ENCODE peak calls at places on chromosomes 2 and 18, in nine cellular contexts. R is HepG2, I is thyroid gland, S is suprapubic skin, D is uterus, B is esophagus squamous epithelium, A is Peyer's patch, Y is adrenal gland, J is body of pancreas. W is an unnamed sample. For H3K4me1, the result is how much of the 10 kb centered on the place peaks cover.

GRCh38 chr2:126535408-126535807 is 120.5 kb upstream of the GYPC start:
- DNase-seq in R (no peak), I (no peak), S (no peak), D (no peak), B (no peak), A (no peak), Y (no peak), J (no peak), W (no peak)

GRCh38 chr18:46621871-46622270 is 35.1 kb downstream of the LOXHD1 start:
- DNase-seq in R (no peak), I (no peak), S (no peak), D (no peak), B (no peak), A (no peak), Y (no peak), J (no peak), W (no peak)

GRCh38 chr2:54888146-54888545 is 162.1 kb downstream of the RTN4 start:
- DNase-seq in R (no peak), I (no peak), S (no peak), D (no peak), B (no peak), A (no peak), Y (no peak), J (no peak), W (no peak)

GRCh38 chr2:45458909-45459563 is 152.0 kb downstream of the SRBD1 start:
- DNase-seq in R (peak), I (peak), S (no peak), D (peak), B (no peak), A (peak), Y (peak), J (peak), W (no peak)

GRCh38 chr18:32576296-32576916 is 105.7 kb upstream of the GAREM1 start:
- DNase-seq in R (peak), I (peak), S (no peak), D (no peak), B (no peak), A (no peak), Y (no peak), J (no peak), W (peak)

GRCh38 chr18:24982831-24983230 is 369.1 kb downstream of the ZNF521 start:
- DNase-seq in R (no peak), I (no peak), S (no peak), D (no peak), B (no peak), A (no peak), Y (no peak), J (no peak), W (no peak)

GRCh38 chr2:161373939-161374338 is 42.2 kb upstream of the TBR1 start:
- DNase-seq in R (no peak), I (no peak), S (no peak), D (no peak), B (no peak), A (no peak), Y (no peak), J (no peak), W (no peak)

GRCh38 chr2:27431395-27431794 is 3.0 kb downstream of the NRBP1 start:
- DNase-seq in R (peak), I (no peak), S (no peak), D (no peak), B (no peak), A (no peak), Y (no peak), J (no peak), W (no peak)

GRCh38 chr2:135994281-135994680 is 8.9 kb upstream of the DARS1 start:
- DNase-seq in R (no peak), I (no peak), S (no peak), D (no peak), B (no peak), A (no peak), Y (no peak), J (no peak), W (no peak)

GRCh38 chr2:197822333-197822732 is 17.9 kb downstream of the PLCL1 start:
- DNase-seq in R (no peak), I (no peak), S (no peak), D (no peak), B (no peak), A (no peak), Y (no peak), J (no peak), W (no peak)

GRCh38 chr2:114022360-114023085 is 132.6 kb downstream of the ACTR3 start:
- DNase-seq in R (peak), I (no peak), S (no peak), D (no peak), B (no peak), A (no peak), Y (no peak), J (no peak), W (no peak)

GRCh38 chr2:217371681-217372297 is 511.9 kb upstream of the TNP1 start:
- DNase-seq in R (peak), I (peak), S (no peak), D (no peak), B (no peak), A (no peak), Y (no peak), J (peak), W (no peak)

GRCh38 chr2:240922982-240923537 is 16.9 kb downstream of the CROCC2 start:
- DNase-seq in R (no peak), I (no peak), S (peak), D (peak), B (no peak), A (peak), Y (peak), J (peak), W (peak)

GRCh38 chr2:68466361-68466777 is 725 bp downstream of the FBXO48 start:
- DNase-seq in R (peak), I (no peak), S (no peak), D (no peak), B (no peak), A (peak), Y (peak), J (no peak), W (peak)

GRCh38 chr2:223835701-223836532 is 1.5 kb downstream of the AP1S3 start:
- DNase-seq in R (no peak), I (no peak), S (no peak), D (no peak), B (no peak), A (peak), Y (no peak), J (peak), W (no peak)

GRCh38 chr2:99365661-99366060 is 28.5 kb downstream of the EIF5B start:
- DNase-seq in R (no peak), I (no peak), S (no peak), D (no peak), B (no peak), A (no peak), Y (no peak), J (no peak), W (no peak)

GRCh38 chr18:62070306-62070705 is 116.5 kb downstream of the PIGN start:
- DNase-seq in R (no peak), I (no peak), S (no peak), D (no peak), B (no peak), A (no peak), Y (no peak), J (no peak), W (no peak)

GRCh38 chr2:173958198-173958846 is 6.9 kb downstream of the SP3 start:
- DNase-seq in R (peak), I (no peak), S (no peak), D (no peak), B (no peak), A (no peak), Y (no peak), J (no peak), W (no peak)

GRCh38 chr18:48827321-48828200 is 123.2 kb downstream of the SMAD7 start:
- DNase-seq in R (no peak), I (peak), S (peak), D (peak), B (no peak), A (peak), Y (peak), J (no peak), W (no peak)

GRCh38 chr18:56298935-56299334 is 339.5 kb downstream of the TXNL1 start:
- DNase-seq in R (no peak), I (no peak), S (no peak), D (no peak), B (no peak), A (no peak), Y (no peak), J (peak), W (no peak)

GRCh38 chr18:45777393-45777792 is 48.1 kb upstream of the SIGLEC15 start:
- DNase-seq in R (no peak), I (no peak), S (no peak), D (no peak), B (no peak), A (no peak), Y (no peak), J (no peak), W (no peak)

GRCh38 chr2:43169987-43170732 is 56.2 kb downstream of the ZFP36L2 start:
- DNase-seq in R (no peak), I (no peak), S (no peak), D (no peak), B (no peak), A (peak), Y (no peak), J (peak), W (no peak)

GRCh38 chr2:148048475-148049221 is 27.8 kb downstream of the MBD5 start:
- DNase-seq in R (no peak), I (no peak), S (no peak), D (no peak), B (no peak), A (no peak), Y (no peak), J (no peak), W (no peak)

GRCh38 chr2:128395640-128396499 is 77.2 kb upstream of the HS6ST1 start:
- DNase-seq in R (no peak), I (peak), S (no peak), D (no peak), B (no peak), A (peak), Y (peak), J (no peak), W (no peak)

GRCh38 chr2:135694711-135695110 is 46.9 kb upstream of the UBXN4 start:
- DNase-seq in R (no peak), I (no peak), S (no peak), D (no peak), B (no peak), A (no peak), Y (no peak), J (no peak), W (no peak)

GRCh38 chr2:2291500-2292260 is 39.4 kb downstream of the MYT1L start:
- DNase-seq in R (no peak), I (peak), S (no peak), D (no peak), B (no peak), A (no peak), Y (no peak), J (peak), W (peak)

GRCh38 chr2:128630974-128631697 is 312.5 kb upstream of the HS6ST1 start:
- DNase-seq in R (no peak), I (no peak), S (peak), D (no peak), B (no peak), A (peak), Y (no peak), J (no peak), W (no peak)

GRCh38 chr2:201257381-201257940 is 2.9 kb upstream of the CASP8 start:
- DNase-seq in R (no peak), I (peak), S (no peak), D (no peak), B (peak), A (peak), Y (no peak), J (peak), W (no peak)
- H3K4me1 ChIP-seq in R (half or more), I (under half), S (half or more), D (under half), B (under half), A (under half), Y (under half), J (under half), W (under half)

DNA sequence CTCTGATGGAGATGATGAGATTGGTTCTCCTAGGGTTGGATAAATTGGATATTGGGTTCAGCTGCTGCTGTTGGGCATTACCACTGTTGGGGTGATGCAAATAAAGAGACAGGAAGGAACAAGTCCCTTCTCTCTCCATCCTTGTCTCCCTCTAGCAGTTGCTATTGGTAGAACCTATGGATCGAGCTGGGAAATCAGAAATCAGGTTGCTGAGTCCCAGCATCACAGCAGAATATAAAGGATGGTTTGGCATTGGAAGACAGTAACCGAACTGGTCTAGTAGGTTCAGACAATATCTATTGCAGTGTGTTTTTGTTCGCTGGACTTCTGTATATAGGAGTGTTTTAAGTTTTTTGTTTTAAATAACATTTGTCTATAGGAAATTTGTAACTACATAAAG is 8.1 kb downstream of the WDR43 start:
- DNase-seq in R (no peak), I (no peak), S (no peak), D (no peak), B (no peak), A (no peak), Y (no peak), J (no peak), W (no peak)
- TF ChIP-seq POLR2A in R (no peak), I (no peak), S (no peak), D (no peak), B (no peak), A (no peak), Y (no peak), J (no peak), W (no peak)

GRCh38 chr2:144470334-144470733 is 49.6 kb downstream of the ZEB2 start:
- DNase-seq in R (no peak), I (no peak), S (no peak), D (no peak), B (no peak), A (no peak), Y (no peak), J (no peak), W (no peak)

GRCh38 chr2:144470819-144471218 is 49.1 kb downstream of the ZEB2 start:
- DNase-seq in R (no peak), I (no peak), S (no peak), D (no peak), B (no peak), A (no peak), Y (no peak), J (no peak), W (no peak)

GRCh38 chr2:144472911-144473310 is 47.0 kb downstream of the ZEB2 start:
- DNase-seq in R (no peak), I (no peak), S (no peak), D (no peak), B (no peak), A (no peak), Y (no peak), J (no peak), W (no peak)

GRCh38 chr2:144471316-144472045 is 48.4 kb downstream of the ZEB2 start:
- DNase-seq in R (no peak), I (no peak), S (no peak), D (no peak), B (no peak), A (no peak), Y (no peak), J (no peak), W (no peak)

DNA sequence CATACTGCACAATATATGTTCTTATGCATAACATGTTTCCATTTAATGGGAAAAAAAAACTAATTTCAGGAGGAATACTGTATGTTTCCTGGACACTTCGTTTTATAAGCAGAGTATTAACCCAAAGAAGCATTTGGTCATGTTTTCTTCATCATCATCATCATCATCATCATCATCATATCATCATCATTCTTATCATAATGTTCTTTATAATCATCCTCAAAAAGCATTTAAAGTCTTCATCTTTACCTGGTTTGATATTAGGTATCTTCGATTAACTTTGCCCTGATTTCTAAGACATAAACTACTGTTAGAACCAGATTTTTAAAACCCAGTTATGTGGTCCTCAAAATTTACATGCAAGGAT is 47.9 kb downstream of the ZEB2 start:
- DNase-seq in R (no peak), I (no peak), S (no peak), D (no peak), B (no peak), A (no peak), Y (no peak), J (no peak), W (no peak)
- H3K4me3 ChIP-seq in R (no peak), I (no peak), S (no peak), D (no peak), B (no peak), A (no peak), Y (no peak), J (no peak), W (no peak)

DNA sequence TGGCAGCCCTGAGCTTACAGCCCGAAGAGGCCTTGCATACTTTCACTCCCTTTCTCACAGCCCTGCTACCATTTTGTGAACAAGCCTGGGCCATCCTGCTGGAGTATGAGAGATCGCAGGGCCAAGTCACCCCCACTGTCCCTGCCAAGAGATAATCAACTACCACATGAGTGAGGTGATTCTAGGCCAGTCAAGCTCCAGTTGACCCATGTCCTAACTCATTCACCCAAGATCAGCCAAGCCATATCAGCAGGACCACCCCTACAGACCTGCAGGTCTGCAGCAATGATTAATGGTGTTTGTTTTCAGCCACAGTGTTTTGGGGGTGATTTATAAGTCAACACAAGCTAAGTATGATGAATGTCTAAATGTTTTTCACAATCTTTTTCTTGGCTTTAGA is 92.7 kb upstream of the CDC42EP3 start:
- DNase-seq in R (no peak), I (no peak), S (no peak), D (no peak), B (no peak), A (no peak), Y (no peak), J (no peak), W (no peak)
- H3K4me1 ChIP-seq in R (under half), I (under half), S (under half), D (under half), B (under half), A (under half), Y (under half), J (under half), W (under half)

GRCh38 chr18:35497334-35498197 is at the start of gene INO80C:
- DNase-seq in R (peak), I (peak), S (peak), D (peak), B (peak), A (peak), Y (peak), J (peak), W (peak)
- TF ChIP-seq POLR2A in R (peak), I (peak), S (peak), D (peak), B (peak), A (peak), Y (peak), J (peak), W (peak)

GRCh38 chr2:227876536-227876882 is 5.1 kb downstream of the DAW1 start:
- DNase-seq in R (no peak), I (no peak), S (no peak), D (no peak), B (no peak), A (no peak), Y (no peak), J (no peak), W (no peak)

GRCh38 chr2:227880460-227880859 is 9.0 kb downstream of the DAW1 start:
- DNase-seq in R (no peak), I (no peak), S (no peak), D (no peak), B (no peak), A (no peak), Y (no peak), J (no peak), W (no peak)

GRCh38 chr2:227877359-227878309 is 6.2 kb downstream of the DAW1 start:
- DNase-seq in R (no peak), I (no peak), S (no peak), D (no peak), B (no peak), A (no peak), Y (no peak), J (no peak), W (no peak)

GRCh38 chr2:227884511-227884947 is 13.1 kb downstream of the DAW1 start:
- DNase-seq in R (peak), I (peak), S (no peak), D (no peak), B (no peak), A (peak), Y (peak), J (peak), W (peak)

DNA sequence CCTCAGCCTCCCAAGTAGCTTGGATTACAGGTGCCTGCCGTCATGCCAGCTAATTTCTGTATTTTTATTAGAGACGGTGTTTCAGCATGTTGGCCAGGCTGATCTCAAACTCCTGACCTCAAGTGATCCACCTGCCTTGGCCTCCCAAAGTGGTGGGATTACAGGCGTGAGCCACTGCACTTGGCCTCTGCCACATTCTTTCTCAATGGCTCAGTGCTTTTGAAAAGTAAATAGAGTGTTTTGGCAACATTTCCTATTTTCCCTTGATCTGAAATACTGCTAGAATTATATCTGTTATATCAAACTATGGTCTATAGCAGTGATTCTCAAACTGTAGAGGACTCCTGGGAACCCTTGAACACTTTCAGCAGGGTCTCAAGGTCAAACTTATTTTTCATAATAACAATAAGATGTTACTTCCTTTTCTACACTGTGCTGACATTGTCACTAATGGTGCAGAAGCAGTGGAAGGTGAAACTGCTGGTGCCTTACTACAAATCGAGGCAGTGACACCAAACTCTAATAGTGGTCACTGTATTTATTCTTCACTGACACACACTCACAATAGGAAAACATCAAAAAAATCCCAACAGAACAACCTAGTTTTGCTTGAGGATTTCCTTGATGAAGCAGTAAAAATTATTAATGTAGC is 10.6 kb downstream of the DAW1 start:
- DNase-seq in R (no peak), I (peak), S (no peak), D (no peak), B (no peak), A (no peak), Y (no peak), J (no peak), W (no peak)
- H3K4me3 ChIP-seq in R (no peak), I (no peak), S (no peak), D (no peak), B (no peak), A (no peak), Y (no peak), J (no peak), W (no peak)

DNA sequence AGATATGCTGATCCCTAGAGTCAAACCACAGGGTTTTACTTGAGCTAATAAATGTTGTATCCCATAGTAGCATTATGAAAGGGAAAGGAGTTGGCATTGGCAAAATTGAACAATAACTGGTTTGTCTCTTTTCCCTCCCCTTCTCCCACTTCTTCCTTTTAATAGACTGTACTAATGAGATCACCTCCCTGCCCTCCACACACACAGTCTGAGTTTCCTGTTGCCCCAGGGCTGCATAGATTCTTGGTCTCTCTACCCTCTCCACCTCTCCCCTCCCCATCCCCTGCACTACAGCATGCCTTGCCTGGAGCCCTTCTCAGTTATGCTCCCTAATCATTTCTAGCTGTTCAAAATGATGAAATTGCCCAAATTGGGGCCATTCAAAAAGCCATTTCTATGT is 37.1 kb upstream of the NEMP2 start:
- DNase-seq in R (no peak), I (no peak), S (no peak), D (no peak), B (no peak), A (no peak), Y (no peak), J (no peak), W (no peak)
- H3K4me1 ChIP-seq in R (under half), I (under half), S (under half), D (under half), B (under half), A (under half), Y (under half), J (under half), W (under half)

W was measured in testis.